ENCODE peak calls at places on chromosomes 3 and 15, in eight cellular contexts. One of them, this sample, is unnamed.
A peak's percentile ranks its signal among the peaks of the same experiment; 100 is the strongest.

GRCh38 chr3:141368062-141368924 is at the start of gene ZBTB38:
- DNase-seq in astrocyte of the spinal cord: peak; percentile 97
- DNase-seq in upper lobe of left lung: peak; percentile 96
- DNase-seq in A549: peak; percentile 95
- DNase-seq in BE2C: peak; percentile 70
- DNase-seq in cardiac fibroblast: peak; percentile 98
- DNase-seq in fibroblast of the aortic adventitia: peak; percentile 95
- DNase-seq in transverse colon: peak; percentile 93
- DNase-seq in this sample: peak; percentile 88

GRCh38 chr3:163368168-163368567 is 1710.1 kb downstream of the SI start:
- DNase-seq in astrocyte of the spinal cord: peak; percentile 46
- DNase-seq in upper lobe of left lung: no peak
- DNase-seq in A549: no peak
- DNase-seq in BE2C: no peak
- DNase-seq in cardiac fibroblast: peak; percentile 0
- DNase-seq in fibroblast of the aortic adventitia: no peak
- DNase-seq in transverse colon: no peak
- DNase-seq in this sample: no peak

GRCh38 chr3:185756477-185756876 is 68.4 kb downstream of the IGF2BP2 start:
- DNase-seq in astrocyte of the spinal cord: no peak
- DNase-seq in upper lobe of left lung: no peak
- DNase-seq in A549: no peak
- DNase-seq in BE2C: no peak
- DNase-seq in cardiac fibroblast: no peak
- DNase-seq in fibroblast of the aortic adventitia: no peak
- DNase-seq in transverse colon: no peak
- DNase-seq in this sample: no peak

GRCh38 chr3:14319654-14320182 is 82.7 kb upstream of the SLC6A6 start:
- DNase-seq in astrocyte of the spinal cord: peak; percentile 46
- DNase-seq in upper lobe of left lung: peak; percentile 69
- DNase-seq in A549: peak; percentile 89
- DNase-seq in BE2C: peak; percentile 55
- DNase-seq in cardiac fibroblast: peak; percentile 79
- DNase-seq in fibroblast of the aortic adventitia: peak; percentile 59
- DNase-seq in transverse colon: peak; percentile 49
- DNase-seq in this sample: peak; percentile 73

GRCh38 chr3:121883507-121883906 is 10.7 kb upstream of the SLC15A2 start:
- DNase-seq in astrocyte of the spinal cord: peak; percentile 5
- DNase-seq in upper lobe of left lung: no peak
- DNase-seq in A549: peak; percentile 22
- DNase-seq in BE2C: no peak
- DNase-seq in cardiac fibroblast: peak; percentile 44
- DNase-seq in fibroblast of the aortic adventitia: peak; percentile 8
- DNase-seq in transverse colon: no peak
- DNase-seq in this sample: peak; percentile 2

GRCh38 chr3:7536921-7537320 is 676.0 kb downstream of the GRM7 start:
- DNase-seq in astrocyte of the spinal cord: no peak
- DNase-seq in upper lobe of left lung: no peak
- DNase-seq in A549: no peak
- DNase-seq in BE2C: no peak
- DNase-seq in cardiac fibroblast: no peak
- DNase-seq in fibroblast of the aortic adventitia: no peak
- DNase-seq in transverse colon: no peak
- DNase-seq in this sample: no peak

GRCh38 chr3:66035763-66036477 is 2.8 kb downstream of the MAGI1 start:
- DNase-seq in astrocyte of the spinal cord: peak; percentile 15
- DNase-seq in upper lobe of left lung: no peak
- DNase-seq in A549: no peak
- DNase-seq in BE2C: no peak
- DNase-seq in cardiac fibroblast: no peak
- DNase-seq in fibroblast of the aortic adventitia: peak; percentile 35
- DNase-seq in transverse colon: no peak
- DNase-seq in this sample: no peak

GRCh38 chr15:35530698-35531097 is 15.3 kb downstream of the DPH6 start:
- DNase-seq in astrocyte of the spinal cord: no peak
- DNase-seq in upper lobe of left lung: no peak
- DNase-seq in A549: no peak
- DNase-seq in BE2C: no peak
- DNase-seq in cardiac fibroblast: no peak
- DNase-seq in fibroblast of the aortic adventitia: no peak
- DNase-seq in transverse colon: no peak
- DNase-seq in this sample: no peak

GRCh38 chr3:193010191-193010590 is 92.5 kb upstream of the MB21D2 start:
- DNase-seq in astrocyte of the spinal cord: no peak
- DNase-seq in upper lobe of left lung: no peak
- DNase-seq in A549: no peak
- DNase-seq in BE2C: no peak
- DNase-seq in cardiac fibroblast: peak; percentile 12
- DNase-seq in fibroblast of the aortic adventitia: peak; percentile 40
- DNase-seq in transverse colon: no peak
- DNase-seq in this sample: no peak

GRCh38 chr15:81502436-81502835 is 128.4 kb upstream of the TMC3 start:
- DNase-seq in astrocyte of the spinal cord: no peak
- DNase-seq in upper lobe of left lung: no peak
- DNase-seq in A549: no peak
- DNase-seq in BE2C: no peak
- DNase-seq in cardiac fibroblast: no peak
- DNase-seq in fibroblast of the aortic adventitia: no peak
- DNase-seq in transverse colon: no peak
- DNase-seq in this sample: no peak

GRCh38 chr3:64030741-64031140 is 7.4 kb upstream of the PSMD6 start:
- DNase-seq in astrocyte of the spinal cord: peak; percentile 54
- DNase-seq in upper lobe of left lung: peak; percentile 69
- DNase-seq in A549: peak; percentile 80
- DNase-seq in BE2C: peak; percentile 82
- DNase-seq in cardiac fibroblast: peak; percentile 71
- DNase-seq in fibroblast of the aortic adventitia: peak; percentile 72
- DNase-seq in transverse colon: peak; percentile 79
- DNase-seq in this sample: peak; percentile 57
- TF ChIP-seq CTCF in astrocyte of the spinal cord: peak; percentile 76
- TF ChIP-seq CTCF in upper lobe of left lung: peak; percentile 87
- TF ChIP-seq CTCF in A549: peak; percentile 74
- TF ChIP-seq CTCF in BE2C: peak; percentile 88
- TF ChIP-seq CTCF in cardiac fibroblast: peak; percentile 81
- TF ChIP-seq CTCF in fibroblast of the aortic adventitia: peak; percentile 86
- TF ChIP-seq CTCF in transverse colon: peak; percentile 92
- TF ChIP-seq CTCF in this sample: peak; percentile 78

GRCh38 chr3:190004656-190005055 is 116.0 kb downstream of the P3H2 start:
- DNase-seq in astrocyte of the spinal cord: no peak
- DNase-seq in upper lobe of left lung: no peak
- DNase-seq in A549: no peak
- DNase-seq in BE2C: no peak
- DNase-seq in cardiac fibroblast: no peak
- DNase-seq in fibroblast of the aortic adventitia: no peak
- DNase-seq in transverse colon: no peak
- DNase-seq in this sample: no peak
- H3K4me3 ChIP-seq in astrocyte of the spinal cord: no peak overlapping the region
- H3K4me3 ChIP-seq in upper lobe of left lung: no peak overlapping the region
- H3K4me3 ChIP-seq in A549: no peak overlapping the region
- H3K4me3 ChIP-seq in BE2C: no peak overlapping the region
- H3K4me3 ChIP-seq in cardiac fibroblast: no peak overlapping the region
- H3K4me3 ChIP-seq in fibroblast of the aortic adventitia: no peak overlapping the region
- H3K4me3 ChIP-seq in transverse colon: no peak overlapping the region
- H3K4me3 ChIP-seq in this sample: no peak overlapping the region

DNA sequence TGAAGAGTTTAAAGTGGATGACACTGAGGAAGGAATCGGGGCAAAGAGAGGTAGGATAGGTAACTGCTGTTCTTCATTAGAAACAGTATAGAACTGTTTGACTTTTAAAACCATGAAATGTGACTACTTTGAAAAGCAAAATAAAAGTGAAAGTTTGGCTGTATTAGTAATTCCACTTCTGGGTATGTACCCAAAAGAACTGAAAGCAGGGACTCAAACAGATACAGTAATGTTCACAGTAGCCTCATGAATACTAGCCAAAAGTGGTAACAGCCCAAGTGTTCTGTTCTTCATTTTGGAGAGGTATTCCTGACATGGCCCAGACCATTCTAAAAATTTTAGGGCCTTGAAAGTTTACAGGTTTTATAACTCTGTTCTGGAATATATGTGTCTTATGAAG is 1055.4 kb downstream of the TBL1XR1 start:
- DNase-seq in astrocyte of the spinal cord: no peak
- DNase-seq in upper lobe of left lung: no peak
- DNase-seq in A549: no peak
- DNase-seq in BE2C: no peak
- DNase-seq in cardiac fibroblast: no peak
- DNase-seq in fibroblast of the aortic adventitia: no peak
- DNase-seq in transverse colon: no peak
- DNase-seq in this sample: no peak
- TF ChIP-seq CTCF in astrocyte of the spinal cord: no peak
- TF ChIP-seq CTCF in upper lobe of left lung: no peak
- TF ChIP-seq CTCF in A549: no peak
- TF ChIP-seq CTCF in BE2C: no peak
- TF ChIP-seq CTCF in cardiac fibroblast: no peak
- TF ChIP-seq CTCF in fibroblast of the aortic adventitia: no peak
- TF ChIP-seq CTCF in transverse colon: no peak
- TF ChIP-seq CTCF in this sample: no peak

GRCh38 chr3:184740509-184741258 is 28.8 kb upstream of the MAGEF1 start:
- DNase-seq in astrocyte of the spinal cord: peak; percentile 22
- DNase-seq in upper lobe of left lung: no peak
- DNase-seq in A549: no peak
- DNase-seq in BE2C: no peak
- DNase-seq in cardiac fibroblast: peak; percentile 54
- DNase-seq in fibroblast of the aortic adventitia: peak; percentile 48
- DNase-seq in transverse colon: no peak
- DNase-seq in this sample: no peak
- H3K4me3 ChIP-seq in astrocyte of the spinal cord: no peak overlapping the region
- H3K4me3 ChIP-seq in upper lobe of left lung: no peak overlapping the region
- H3K4me3 ChIP-seq in A549: no peak overlapping the region
- H3K4me3 ChIP-seq in BE2C: no peak overlapping the region
- H3K4me3 ChIP-seq in cardiac fibroblast: no peak overlapping the region
- H3K4me3 ChIP-seq in fibroblast of the aortic adventitia: no peak overlapping the region
- H3K4me3 ChIP-seq in transverse colon: no peak overlapping the region
- H3K4me3 ChIP-seq in this sample: no peak overlapping the region

DNA sequence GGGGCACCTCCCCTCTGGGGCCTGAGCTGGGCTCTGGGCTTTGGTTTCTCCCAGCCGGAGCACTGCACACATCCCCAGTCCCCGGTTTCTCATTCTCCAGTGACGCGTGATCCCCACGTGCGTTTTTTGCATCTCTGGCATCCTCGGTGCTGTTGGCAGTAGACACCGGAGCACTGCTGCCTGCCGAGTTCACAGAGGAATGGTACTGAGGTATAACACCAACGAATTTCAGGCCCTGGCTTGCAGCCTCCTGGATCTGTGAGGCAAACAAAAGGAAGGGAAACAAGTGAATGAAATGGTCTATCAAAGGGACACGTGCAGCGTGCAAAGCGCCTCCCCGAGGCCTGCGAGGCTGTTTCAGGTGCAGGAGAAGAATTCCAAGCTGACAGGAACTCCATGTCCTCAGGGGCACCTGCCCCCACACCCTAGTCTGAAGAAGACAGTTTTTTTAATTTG is 112.9 kb downstream of the OXNAD1 start:
- DNase-seq in astrocyte of the spinal cord: no peak
- DNase-seq in upper lobe of left lung: no peak
- DNase-seq in A549: no peak
- DNase-seq in BE2C: no peak
- DNase-seq in cardiac fibroblast: no peak
- DNase-seq in fibroblast of the aortic adventitia: no peak
- DNase-seq in transverse colon: no peak
- DNase-seq in this sample: no peak
- TF ChIP-seq CTCF in astrocyte of the spinal cord: no peak
- TF ChIP-seq CTCF in upper lobe of left lung: no peak
- TF ChIP-seq CTCF in A549: no peak
- TF ChIP-seq CTCF in BE2C: no peak
- TF ChIP-seq CTCF in cardiac fibroblast: no peak
- TF ChIP-seq CTCF in fibroblast of the aortic adventitia: no peak
- TF ChIP-seq CTCF in transverse colon: no peak
- TF ChIP-seq CTCF in this sample: no peak

DNA sequence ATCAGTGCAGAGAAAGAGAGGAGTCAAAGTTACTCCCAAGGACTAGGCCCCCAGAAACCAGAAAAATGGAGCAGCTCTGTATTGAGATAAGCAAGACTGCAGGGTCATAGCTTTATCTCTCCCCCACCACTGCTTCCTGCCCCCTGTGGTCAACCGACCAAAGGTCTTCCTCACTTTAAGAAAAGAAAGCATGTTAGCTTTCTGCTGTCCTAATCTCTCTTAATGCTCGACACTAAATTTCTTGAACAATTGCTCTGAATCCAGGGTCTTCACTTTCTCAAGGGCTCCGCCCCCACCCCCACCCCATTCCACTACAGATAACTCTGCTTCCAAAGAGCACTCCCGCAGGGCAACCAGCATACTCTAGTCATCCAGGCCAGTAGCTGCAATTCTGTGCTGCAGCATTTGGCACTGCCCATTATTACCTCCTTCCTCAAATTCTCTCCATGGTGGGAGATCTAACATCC is 31.9 kb downstream of the TNIK start:
- DNase-seq in astrocyte of the spinal cord: no peak
- DNase-seq in upper lobe of left lung: no peak
- DNase-seq in A549: no peak
- DNase-seq in BE2C: no peak
- DNase-seq in cardiac fibroblast: no peak
- DNase-seq in fibroblast of the aortic adventitia: no peak
- DNase-seq in transverse colon: no peak
- DNase-seq in this sample: no peak
- H3K4me3 ChIP-seq in astrocyte of the spinal cord: no peak overlapping the region
- H3K4me3 ChIP-seq in upper lobe of left lung: no peak overlapping the region
- H3K4me3 ChIP-seq in A549: no peak overlapping the region
- H3K4me3 ChIP-seq in BE2C: no peak overlapping the region
- H3K4me3 ChIP-seq in cardiac fibroblast: no peak overlapping the region
- H3K4me3 ChIP-seq in fibroblast of the aortic adventitia: no peak overlapping the region
- H3K4me3 ChIP-seq in transverse colon: no peak overlapping the region
- H3K4me3 ChIP-seq in this sample: no peak overlapping the region

This sample was measured in HFF-Myc.